ENCODE peak calls at places on chromosomes 11 and 22, in four cellular contexts. A is fibroblast of pulmonary artery, H is neuronal stem cell, D is fibroblast of lung. C is an unnamed sample.

GRCh38 chr11:86172894-86173293 is 71.7 kb upstream of the EED start:
- DNase-seq in A (peak), H (no peak), D (peak), C (peak)

GRCh38 chr11:121520243-121521144 is 67.7 kb upstream of the SORL1-AS1 start:
- DNase-seq in A (peak), H (no peak), D (peak), C (no peak)

GRCh38 chr11:16924826-16925494 is 89.3 kb downstream of the PLEKHA7 start:
- DNase-seq in A (peak), H (peak), D (peak), C (no peak)

GRCh38 chr11:44986315-44986714 is 35.6 kb upstream of the TP53I11 start:
- DNase-seq in A (no peak), H (no peak), D (no peak), C (no peak)

GRCh38 chr11:120342678-120343077 is 6.5 kb downstream of the ARHGEF12 start:
- DNase-seq in A (no peak), H (no peak), D (no peak), C (no peak)

GRCh38 chr11:14054708-14055107 is 92.2 kb downstream of the SPON1 start:
- DNase-seq in A (no peak), H (no peak), D (no peak), C (no peak)

GRCh38 chr11:118914178-118914918 is 11.4 kb downstream of the BCL9L start:
- DNase-seq in A (no peak), H (no peak), D (peak), C (no peak)

GRCh38 chr22:25777870-25778269 is 35.9 kb downstream of the MYO18B start:
- DNase-seq in A (peak), H (no peak), D (peak), C (no peak)

GRCh38 chr11:73334244-73335203 is 26.4 kb downstream of the ARHGEF17 start:
- DNase-seq in A (peak), H (no peak), D (peak), C (peak)

GRCh38 chr22:32996276-32996675 is 61.9 kb downstream of the SYN3 start:
- DNase-seq in A (no peak), H (no peak), D (no peak), C (no peak)

GRCh38 chr22:32994046-32994827 is 63.9 kb downstream of the SYN3 start:
- DNase-seq in A (no peak), H (peak), D (no peak), C (no peak)

GRCh38 chr22:32996702-32997101 is 61.5 kb downstream of the SYN3 start:
- DNase-seq in A (no peak), H (no peak), D (peak), C (peak)

GRCh38 chr22:32994921-32995320 is 63.3 kb downstream of the SYN3 start:
- DNase-seq in A (no peak), H (no peak), D (no peak), C (no peak)

GRCh38 chr22:32995335-32995734 is 62.8 kb downstream of the SYN3 start:
- DNase-seq in A (no peak), H (no peak), D (no peak), C (no peak)
- H3K4me3 ChIP-seq in A (no peak), H (no peak), D (no peak), C (no peak)

GRCh38 chr11:46334211-46334610 is 13.1 kb upstream of the DGKZ start:
- DNase-seq in A (no peak), H (no peak), D (no peak), C (no peak)

GRCh38 chr11:46331653-46331984 is 15.6 kb upstream of the DGKZ start:
- DNase-seq in A (no peak), H (no peak), D (no peak), C (no peak)

GRCh38 chr11:46333129-46333947 is 13.9 kb upstream of the DGKZ start:
- DNase-seq in A (no peak), H (no peak), D (no peak), C (no peak)

GRCh38 chr11:46332093-46332567 is 15.1 kb upstream of the DGKZ start:
- DNase-seq in A (no peak), H (no peak), D (no peak), C (no peak)

GRCh38 chr11:46332568-46333128 is 14.6 kb upstream of the DGKZ start:
- DNase-seq in A (no peak), H (no peak), D (no peak), C (no peak)
- H3K4me3 ChIP-seq in A (peak), H (peak), D (no peak), C (peak)

GRCh38 chr22:28247667-28248363 is 328.8 kb upstream of the PITPNB start:
- DNase-seq in A (no peak), H (no peak), D (peak), C (no peak)
- H3K4me3 ChIP-seq in A (no peak), H (no peak), D (no peak), C (no peak)

GRCh38 chr11:35162795-35163194 is 23.8 kb downstream of the CD44 start:
- DNase-seq in A (no peak), H (no peak), D (no peak), C (no peak)
- H3K4me3 ChIP-seq in A (no peak), H (no peak), D (no peak), C (no peak)

GRCh38 chr11:103110406-103110805 is 1.2 kb downstream of the DYNC2H1 start:
- DNase-seq in A (peak), H (no peak), D (peak), C (peak)
- H3K4me3 ChIP-seq in A (peak), H (no peak), D (peak), C (peak)

GRCh38 chr11:122979103-122979814 is 2.4 kb downstream of the BSX start:
- DNase-seq in A (no peak), H (no peak), D (no peak), C (no peak)
- H3K4me3 ChIP-seq in A (no peak), H (no peak), D (no peak), C (no peak)

GRCh38 chr11:64854534-64855502 is 10.4 kb upstream of the CDC42BPG start:
- DNase-seq in A (peak), H (no peak), D (peak), C (peak)

GRCh38 chr11:64852804-64853520 is 8.5 kb upstream of the CDC42BPG start:
- DNase-seq in A (no peak), H (no peak), D (no peak), C (no peak)

GRCh38 chr11:64853709-64854108 is 9.3 kb upstream of the CDC42BPG start:
- DNase-seq in A (no peak), H (no peak), D (no peak), C (no peak)

GRCh38 chr11:64855596-64856304 is 11.3 kb upstream of the CDC42BPG start:
- DNase-seq in A (no peak), H (no peak), D (no peak), C (no peak)

GRCh38 chr11:64854157-64854533 is 9.7 kb upstream of the CDC42BPG start:
- DNase-seq in A (no peak), H (no peak), D (no peak), C (no peak)
- H3K4me3 ChIP-seq in A (no peak), H (no peak), D (no peak), C (no peak)

C was measured in retinal pigment epithelial cell.